ENCODE peak calls at places on chromosomes 3 and 15, in nine cellular contexts. J is fibroblast of lung, P is right atrium auricular region, B is psoas muscle, U is H7, W is HCT116, O is breast epithelium, X is IMR-90, F is heart left ventricle. G is an unnamed sample. For H3K36me3, the result is how much of the 10 kb centered on the place peaks cover.

GRCh38 chr15:41115088-41115651 is 910 bp downstream of the INO80 start:
- DNase-seq in J (peak), P (no peak), B (no peak), U (peak), W (peak), O (no peak), X (peak), F (no peak), G (peak)

GRCh38 chr3:29441020-29441324 is 160.1 kb downstream of the RBMS3 start:
- DNase-seq in J (no peak), P (no peak), B (no peak), U (no peak), W (no peak), O (no peak), X (no peak), F (no peak), G (no peak)

GRCh38 chr3:17261627-17262369 is 377.0 kb downstream of the PLCL2 start:
- DNase-seq in J (no peak), P (no peak), B (no peak), U (no peak), W (no peak), O (no peak), X (no peak), F (no peak), G (no peak)

GRCh38 chr3:177946515-177946914 is 589.7 kb upstream of the KCNMB2 start:
- DNase-seq in J (peak), P (no peak), B (no peak), U (no peak), W (no peak), O (no peak), X (no peak), F (no peak), G (no peak)

GRCh38 chr3:47578691-47579632 is at the start of gene CSPG5:
- DNase-seq in J (no peak), P (no peak), B (peak), U (peak), W (no peak), O (no peak), X (no peak), F (no peak), G (peak)

GRCh38 chr3:41681479-41681878 is 280.4 kb downstream of the ULK4 start:
- DNase-seq in J (peak), P (no peak), B (no peak), U (no peak), W (no peak), O (no peak), X (peak), F (no peak), G (no peak)

GRCh38 chr3:36428444-36428843 is 48.1 kb downstream of the STAC start:
- DNase-seq in J (no peak), P (no peak), B (no peak), U (no peak), W (no peak), O (no peak), X (no peak), F (no peak), G (no peak)

GRCh38 chr3:71057526-71057894 is 526.0 kb downstream of the FOXP1 start:
- DNase-seq in J (no peak), P (no peak), B (no peak), U (no peak), W (no peak), O (no peak), X (peak), F (no peak), G (no peak)

GRCh38 chr15:45612790-45613415 is 21.9 kb upstream of the SQOR start:
- DNase-seq in J (peak), P (no peak), B (no peak), U (no peak), W (no peak), O (no peak), X (peak), F (no peak), G (no peak)

GRCh38 chr3:73353661-73354217 is 271.0 kb downstream of the PDZRN3 start:
- DNase-seq in J (no peak), P (no peak), B (no peak), U (peak), W (no peak), O (no peak), X (peak), F (no peak), G (no peak)

GRCh38 chr15:91047545-91048199 is 25.3 kb upstream of the VPS33B start:
- DNase-seq in J (no peak), P (no peak), B (no peak), U (no peak), W (no peak), O (no peak), X (no peak), F (no peak), G (no peak)

GRCh38 chr3:176872771-176873209 is 324.5 kb downstream of the TBL1XR1 start:
- DNase-seq in J (peak), P (no peak), B (no peak), U (peak), W (peak), O (no peak), X (peak), F (no peak), G (peak)

GRCh38 chr3:69803871-69804270 is 64.6 kb downstream of the MITF start:
- DNase-seq in J (no peak), P (no peak), B (no peak), U (no peak), W (no peak), O (no peak), X (peak), F (no peak), G (no peak)

GRCh38 chr3:43243590-43244587 is 42.5 kb upstream of the SNRK start:
- DNase-seq in J (no peak), P (no peak), B (no peak), U (no peak), W (no peak), O (no peak), X (no peak), F (no peak), G (no peak)

GRCh38 chr15:66721501-66721937 is 19.5 kb downstream of the SMAD6 start:
- DNase-seq in J (no peak), P (no peak), B (no peak), U (no peak), W (no peak), O (no peak), X (peak), F (no peak), G (no peak)

GRCh38 chr15:45140851-45141250 is 11.1 kb downstream of the DUOX1 start:
- DNase-seq in J (no peak), P (no peak), B (no peak), U (no peak), W (no peak), O (no peak), X (no peak), F (no peak), G (no peak)

GRCh38 chr3:29514170-29514569 is 233.3 kb downstream of the RBMS3 start:
- DNase-seq in J (peak), P (no peak), B (no peak), U (no peak), W (no peak), O (no peak), X (no peak), F (no peak), G (no peak)

GRCh38 chr3:32686713-32687112 is 1.7 kb downstream of the CNOT10 start:
- DNase-seq in J (no peak), P (no peak), B (no peak), U (no peak), W (no peak), O (no peak), X (no peak), F (no peak), G (no peak)

GRCh38 chr15:100943074-100943473 is 23.9 kb downstream of the LRRK1 start:
- DNase-seq in J (no peak), P (no peak), B (no peak), U (no peak), W (no peak), O (no peak), X (peak), F (no peak), G (no peak)

GRCh38 chr15:100944237-100944875 is 25.2 kb downstream of the LRRK1 start:
- DNase-seq in J (peak), P (no peak), B (no peak), U (no peak), W (no peak), O (no peak), X (no peak), F (no peak), G (no peak)

GRCh38 chr15:100941536-100941935 is 22.4 kb downstream of the LRRK1 start:
- DNase-seq in J (no peak), P (no peak), B (no peak), U (no peak), W (no peak), O (no peak), X (no peak), F (no peak), G (no peak)

GRCh38 chr15:100940785-100941379 is 21.7 kb downstream of the LRRK1 start:
- DNase-seq in J (no peak), P (no peak), B (no peak), U (no peak), W (no peak), O (no peak), X (no peak), F (no peak), G (no peak)

DNA sequence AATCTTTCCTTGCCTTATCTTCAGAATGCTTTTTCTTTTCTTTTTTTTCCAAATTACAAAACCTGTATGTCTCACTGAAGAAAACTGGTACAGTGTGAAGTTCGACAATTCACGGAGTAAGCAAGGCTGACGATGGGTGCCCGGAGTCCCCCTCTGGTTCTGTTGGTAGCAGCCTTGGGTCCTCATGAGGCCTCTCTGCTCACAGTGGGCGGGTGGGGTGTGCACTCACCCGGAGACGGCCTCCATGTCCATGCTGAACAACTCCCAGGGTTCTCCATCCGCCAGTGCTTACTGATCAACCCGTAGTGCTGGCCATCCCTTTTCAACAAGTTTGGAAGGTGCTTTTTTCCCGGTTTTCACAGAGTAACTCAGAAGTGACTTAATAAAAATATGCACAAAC is 23.5 kb downstream of the LRRK1 start:
- DNase-seq in J (no peak), P (no peak), B (no peak), U (no peak), W (no peak), O (no peak), X (no peak), F (no peak), G (no peak)
- H3K36me3 ChIP-seq in J (under half), P (under half), B (under half), U (under half), W (under half), O (under half), X (under half), F (under half), G (under half)

GRCh38 chr15:50636146-50636545 is 50.5 kb downstream of the TRPM7 start:
- DNase-seq in J (no peak), P (no peak), B (no peak), U (no peak), W (no peak), O (no peak), X (no peak), F (no peak), G (no peak)

DNA sequence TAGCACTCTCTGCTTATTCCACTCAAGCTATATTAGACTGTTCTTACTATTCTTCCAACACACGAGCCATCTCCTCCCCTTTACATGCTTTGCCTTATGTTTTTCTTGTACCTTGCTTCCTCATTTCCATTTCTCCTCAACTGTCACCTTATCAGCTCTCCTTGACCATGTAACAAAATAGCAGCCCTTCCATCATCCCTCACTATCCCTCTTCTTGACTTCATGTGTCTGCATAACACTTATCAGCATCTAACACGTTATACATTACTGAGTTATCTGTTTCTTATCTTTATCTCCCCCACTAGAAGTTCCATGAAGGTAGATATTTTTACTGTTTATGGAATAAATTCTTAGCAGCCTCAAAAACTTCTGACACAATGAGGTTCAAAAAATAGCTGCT is 45.3 kb downstream of the TRPM7 start:
- DNase-seq in J (no peak), P (no peak), B (no peak), U (no peak), W (no peak), O (no peak), X (no peak), F (no peak), G (no peak)
- H3K36me3 ChIP-seq in J (under half), P (half or more), B (under half), U (under half), W (under half), O (under half), X (under half), F (half or more), G (half or more)

GRCh38 chr3:182803596-182803995 is 10.3 kb downstream of the ATP11B start:
- DNase-seq in J (no peak), P (no peak), B (no peak), U (no peak), W (no peak), O (no peak), X (no peak), F (no peak), G (no peak)
- H3K36me3 ChIP-seq in J (under half), P (under half), B (under half), U (under half), W (under half), O (under half), X (under half), F (under half), G (under half)

GRCh38 chr3:138084196-138084595 is 31.2 kb downstream of the DZIP1L start:
- DNase-seq in J (no peak), P (no peak), B (no peak), U (no peak), W (no peak), O (no peak), X (no peak), F (no peak), G (no peak)
- H3K36me3 ChIP-seq in J (under half), P (under half), B (under half), U (under half), W (under half), O (under half), X (under half), F (under half), G (under half)

GRCh38 chr3:14119166-14119510 is 5.5 kb downstream of the CHCHD4 start:
- DNase-seq in J (peak), P (no peak), B (no peak), U (no peak), W (no peak), O (no peak), X (no peak), F (no peak), G (no peak)
- H3K36me3 ChIP-seq in J (under half), P (under half), B (under half), U (under half), W (under half), O (under half), X (under half), F (under half), G (under half)

DNA sequence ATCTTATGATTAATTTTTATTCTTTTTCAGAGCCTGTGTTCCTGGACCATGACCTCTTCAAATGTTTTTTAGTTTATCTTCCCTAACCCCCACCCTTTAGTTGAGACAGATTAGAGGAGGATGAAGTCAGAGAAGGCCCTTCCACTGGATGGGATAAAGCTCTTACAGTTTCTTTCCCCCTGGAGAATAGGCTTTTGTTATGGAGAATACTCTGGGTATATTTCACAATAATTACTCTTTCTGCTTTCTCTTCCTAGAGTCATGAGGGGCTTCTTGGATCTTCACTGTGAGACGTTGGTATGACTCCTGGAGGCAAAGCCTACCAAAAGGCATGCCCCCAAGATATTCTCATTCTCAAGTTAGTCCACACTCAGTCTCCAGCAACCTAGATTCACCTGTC is 144.4 kb upstream of the THRB start:
- DNase-seq in J (no peak), P (no peak), B (no peak), U (no peak), W (no peak), O (no peak), X (no peak), F (no peak), G (no peak)
- H3K36me3 ChIP-seq in J (under half), P (under half), B (under half), U (under half), W (under half), O (under half), X (under half), F (under half), G (under half)